ENCODE peak calls at places on chromosomes 11 and 22, in eight cellular contexts. I is lung; P is CD4-positive, CD25-positive, alpha-beta regulatory T cell; H is A549; W is left ventricle myocardium inferior; Z is HFF-Myc; Q is brain microvascular endothelial cell; C is foreskin fibroblast. L is an unnamed sample.

GRCh38 chr11:79397252-79397651 is 43.6 kb downstream of the TENM4 start:
- DNase-seq in I (no peak), P (no peak), H (no peak), W (no peak), Z (no peak), Q (no peak), C (peak; percentile 48), L (no peak)

GRCh38 chr11:128521697-128522062 is 65.7 kb downstream of the ETS1 start:
- DNase-seq in I (peak; percentile 40), P (no peak), H (no peak), W (no peak), Z (no peak), Q (no peak), C (no peak), L (no peak)

GRCh38 chr22:38871360-38872171 is 450 bp downstream of the CBX6 start:
- DNase-seq in I (no peak), P (peak; percentile 35), H (peak; percentile 19), W (no peak), Z (no peak), Q (no peak), C (peak; percentile 54), L (no peak)

GRCh38 chr22:23207786-23208325 is 27.5 kb downstream of the BCR start:
- DNase-seq in I (no peak), P (no peak), H (no peak), W (no peak), Z (no peak), Q (no peak), C (no peak), L (no peak)

GRCh38 chr22:29145321-29146072 is 60.2 kb upstream of the EMID1 start:
- DNase-seq in I (no peak), P (no peak), H (no peak), W (no peak), Z (no peak), Q (no peak), C (no peak), L (no peak)

GRCh38 chr11:2535673-2536439 is 91.0 kb downstream of the KCNQ1 start:
- DNase-seq in I (no peak), P (no peak), H (no peak), W (peak; percentile 13), Z (no peak), Q (no peak), C (no peak), L (no peak)

GRCh38 chr11:134406264-134407185 is 5.5 kb downstream of the B3GAT1 start:
- DNase-seq in I (no peak), P (no peak), H (no peak), W (no peak), Z (no peak), Q (no peak), C (no peak), L (no peak)

GRCh38 chr11:32210601-32211000 is 119.7 kb downstream of the RCN1 start:
- DNase-seq in I (no peak), P (no peak), H (peak; percentile 39), W (no peak), Z (no peak), Q (no peak), C (no peak), L (peak; percentile 75)

GRCh38 chr11:110425751-110426545 is 3.8 kb upstream of the FDX1 start:
- DNase-seq in I (no peak), P (no peak), H (no peak), W (no peak), Z (peak; percentile 45), Q (peak; percentile 94), C (peak; percentile 93), L (peak; percentile 78)

GRCh38 chr11:299951-300735 is 817 bp upstream of the IFITM5 start:
- DNase-seq in I (no peak), P (no peak), H (no peak), W (peak; percentile 15), Z (no peak), Q (no peak), C (peak; percentile 32), L (no peak)

GRCh38 chr11:43789700-43790443 is 90.8 kb upstream of the ALKBH3 start:
- DNase-seq in I (no peak), P (no peak), H (peak; percentile 16), W (no peak), Z (no peak), Q (peak; percentile 28), C (peak; percentile 80), L (peak; percentile 15)

GRCh38 chr11:66718320-66718971 is 10.6 kb downstream of the SPTBN2 start:
- DNase-seq in I (peak; percentile 45), P (no peak), H (no peak), W (no peak), Z (no peak), Q (no peak), C (no peak), L (no peak)

GRCh38 chr22:41078975-41079374 is 13.4 kb upstream of the EP300 start:
- DNase-seq in I (no peak), P (no peak), H (no peak), W (no peak), Z (no peak), Q (no peak), C (no peak), L (no peak)

GRCh38 chr11:32033491-32033890 is 57.4 kb upstream of the RCN1 start:
- DNase-seq in I (no peak), P (no peak), H (no peak), W (no peak), Z (no peak), Q (no peak), C (no peak), L (no peak)

GRCh38 chr22:17871726-17872458 is 97.6 kb upstream of the BID start:
- DNase-seq in I (no peak), P (no peak), H (no peak), W (peak; percentile 51), Z (no peak), Q (no peak), C (no peak), L (no peak)
- H3K4me3 ChIP-seq in I (no peak overlapping the region), P (no peak overlapping the region), H (no peak overlapping the region), W (no peak overlapping the region), Z (no peak overlapping the region), Q (no peak overlapping the region), C (no peak overlapping the region), L (no peak overlapping the region)

DNA sequence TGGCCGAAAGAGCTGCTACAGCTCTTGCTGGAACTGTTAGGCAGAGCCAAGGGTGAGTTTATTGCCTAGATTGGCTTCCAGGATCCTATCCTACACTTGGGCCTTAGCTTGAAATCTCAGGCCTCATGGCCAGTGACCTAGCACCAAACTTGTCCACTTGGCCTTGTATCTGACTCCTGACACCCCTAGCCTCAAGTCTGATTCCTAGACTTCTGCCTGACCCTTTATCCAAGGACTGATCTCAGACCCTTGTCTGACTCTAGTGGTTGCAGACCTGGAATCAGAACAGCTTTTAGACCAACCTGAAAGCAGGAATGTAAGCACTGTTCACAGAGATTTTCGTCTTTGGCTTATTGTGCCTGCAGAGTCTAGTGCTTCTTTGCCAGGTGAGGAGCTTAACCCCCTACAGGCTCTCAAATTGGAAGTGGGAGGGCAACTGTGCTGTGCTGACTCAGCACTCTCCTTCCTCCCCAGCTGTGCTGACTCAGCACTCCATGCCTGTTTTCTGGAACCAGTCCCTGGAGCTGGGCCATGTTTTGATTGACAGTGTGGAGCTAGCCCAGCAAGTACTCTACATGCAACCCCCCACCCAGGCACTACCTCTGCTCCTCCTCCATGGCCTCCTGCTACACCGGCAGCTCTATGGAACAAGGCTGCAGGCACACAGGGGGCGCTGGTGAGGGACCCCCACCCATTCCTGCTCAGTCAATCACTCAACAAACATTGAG is 35.1 kb downstream of the RRP8 start:
- DNase-seq in I (no peak), P (no peak), H (peak; percentile 24), W (peak; percentile 51), Z (peak; percentile 56), Q (peak; percentile 45), C (peak; percentile 66), L (peak; percentile 45)
- H3K4me3 ChIP-seq in I (no peak overlapping the region), P (no peak overlapping the region), H (no peak overlapping the region), W (no peak overlapping the region), Z (no peak overlapping the region), Q (no peak overlapping the region), C (no peak overlapping the region), L (no peak overlapping the region)

DNA sequence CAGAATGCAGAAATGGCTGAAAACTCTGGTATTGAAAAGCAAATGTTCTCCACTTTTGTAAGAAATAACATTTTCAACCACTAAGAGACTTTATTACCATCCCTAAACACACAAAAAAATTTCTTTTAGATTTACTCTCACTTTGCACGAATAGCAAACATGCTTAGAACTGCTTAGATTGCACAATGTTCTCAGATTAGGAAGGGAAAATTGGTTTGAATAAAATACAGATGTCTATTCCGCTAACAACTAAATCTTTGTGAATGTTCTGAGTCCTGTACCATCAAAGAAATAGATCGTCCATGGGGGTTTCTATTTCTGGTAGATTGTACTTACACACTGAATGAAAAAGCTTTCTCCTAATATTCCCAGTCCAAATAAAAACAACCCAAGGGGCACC is 40.1 kb downstream of the BDNF start:
- DNase-seq in I (no peak), P (no peak), H (no peak), W (no peak), Z (no peak), Q (no peak), C (peak; percentile 11), L (no peak)
- H3K4me3 ChIP-seq in I (no peak overlapping the region), P (no peak overlapping the region), H (no peak overlapping the region), W (no peak overlapping the region), Z (no peak overlapping the region), Q (no peak overlapping the region), C (no peak overlapping the region), L (no peak overlapping the region)

GRCh38 chr22:36817429-36817783 is 571 bp upstream of the PVALB start:
- DNase-seq in I (no peak), P (no peak), H (no peak), W (no peak), Z (no peak), Q (no peak), C (peak; percentile 5), L (no peak)

GRCh38 chr22:36816338-36816634 is 549 bp downstream of the PVALB start:
- DNase-seq in I (no peak), P (no peak), H (peak; percentile 10), W (no peak), Z (no peak), Q (no peak), C (no peak), L (no peak)

GRCh38 chr22:36816635-36817428 is at the start of gene PVALB:
- DNase-seq in I (no peak), P (no peak), H (no peak), W (peak; percentile 22), Z (no peak), Q (peak; percentile 2), C (peak; percentile 65), L (no peak)

GRCh38 chr22:36814796-36815195 is 2.0 kb downstream of the PVALB start:
- DNase-seq in I (no peak), P (no peak), H (no peak), W (no peak), Z (no peak), Q (no peak), C (no peak), L (no peak)

DNA sequence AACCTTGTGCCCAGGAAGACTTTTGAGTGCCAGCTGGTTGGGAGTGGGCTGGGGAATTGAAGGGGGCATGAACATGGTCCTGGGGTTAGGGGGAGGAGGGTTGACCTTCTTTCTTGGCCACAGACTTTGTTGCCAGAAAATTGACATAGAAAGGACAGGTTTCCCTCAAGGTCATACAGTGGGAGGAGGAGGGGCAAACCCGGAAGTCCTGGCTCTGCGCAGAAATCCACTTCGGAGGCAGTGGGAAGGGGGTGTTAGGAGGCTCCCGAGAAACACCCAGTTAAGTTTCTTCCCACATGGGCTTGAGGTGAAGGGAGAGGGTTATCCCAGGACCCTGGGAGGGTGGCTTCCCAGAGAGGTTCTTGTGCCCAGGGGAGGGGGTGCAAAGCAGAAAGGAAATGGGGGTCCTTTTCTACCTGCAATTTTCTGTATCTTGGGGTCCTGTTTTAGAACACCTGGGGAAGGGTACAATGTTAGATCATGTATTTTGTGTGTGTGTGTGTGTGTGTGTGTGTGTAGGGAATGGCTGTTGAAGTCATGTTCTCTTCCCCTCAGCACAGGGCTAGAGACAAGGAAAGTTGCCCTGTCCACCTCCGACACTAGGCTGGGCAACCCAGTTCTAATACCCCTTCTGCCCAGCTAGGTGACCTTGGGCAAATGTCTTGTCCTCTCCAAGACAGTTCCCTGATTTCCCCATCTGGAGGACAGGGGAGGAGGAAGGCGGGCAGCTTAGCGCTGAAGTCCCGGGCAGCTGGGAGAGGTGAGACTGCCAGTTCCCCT is 1.1 kb downstream of the PVALB start:
- DNase-seq in I (no peak), P (no peak), H (no peak), W (no peak), Z (no peak), Q (no peak), C (no peak), L (no peak)
- H3K4me3 ChIP-seq in I (no peak overlapping the region), P (no peak overlapping the region), H (no peak overlapping the region), W (no peak overlapping the region), Z (no peak overlapping the region), Q (no peak overlapping the region), C (no peak overlapping the region), L (no peak overlapping the region)